ENCODE peak calls at places on chromosomes 5 and 9, in five cellular contexts. One of them, this sample, is unnamed.
A peak's percentile ranks its signal among the peaks of the same experiment; 100 is the strongest.

GRCh38 chr5:125372694-125373621 is 626.5 kb upstream of the ZNF608 start:
- DNase-seq in H1: no peak
- DNase-seq in mesenchymal stem cell: peak; percentile 78
- DNase-seq in trophoblast cell: no peak
- DNase-seq in H9: peak; percentile 38
- DNase-seq in this sample: peak; percentile 67

GRCh38 chr5:141003026-141003425 is 36.8 kb downstream of the PCDHAC2 start:
- DNase-seq in H1: no peak
- DNase-seq in mesenchymal stem cell: no peak
- DNase-seq in trophoblast cell: no peak
- DNase-seq in H9: no peak
- DNase-seq in this sample: no peak

GRCh38 chr5:94241288-94241651 is 377.1 kb downstream of the KIAA0825 start:
- DNase-seq in H1: no peak
- DNase-seq in mesenchymal stem cell: no peak
- DNase-seq in trophoblast cell: no peak
- DNase-seq in H9: no peak
- DNase-seq in this sample: no peak

GRCh38 chr5:147461915-147462314 is 48.0 kb downstream of the DPYSL3 start:
- DNase-seq in H1: no peak
- DNase-seq in mesenchymal stem cell: peak; percentile 22
- DNase-seq in trophoblast cell: peak; percentile 56
- DNase-seq in H9: no peak
- DNase-seq in this sample: no peak

GRCh38 chr9:134175291-134175807 is 11.0 kb upstream of the RNU6ATAC start:
- DNase-seq in H1: peak; percentile 77
- DNase-seq in mesenchymal stem cell: no peak
- DNase-seq in trophoblast cell: no peak
- DNase-seq in H9: peak; percentile 91
- DNase-seq in this sample: no peak

GRCh38 chr5:177553671-177554429 is 513 bp downstream of the FAM193B start:
- DNase-seq in H1: peak; percentile 63
- DNase-seq in mesenchymal stem cell: peak; percentile 30
- DNase-seq in trophoblast cell: no peak
- DNase-seq in H9: peak; percentile 41
- DNase-seq in this sample: no peak

GRCh38 chr5:82396396-82396795 is 118.2 kb upstream of the RPS23 start:
- DNase-seq in H1: no peak
- DNase-seq in mesenchymal stem cell: no peak
- DNase-seq in trophoblast cell: no peak
- DNase-seq in H9: no peak
- DNase-seq in this sample: no peak

GRCh38 chr5:161765611-161766010 is 80.1 kb downstream of the GABRA6 start:
- DNase-seq in H1: no peak
- DNase-seq in mesenchymal stem cell: no peak
- DNase-seq in trophoblast cell: no peak
- DNase-seq in H9: no peak
- DNase-seq in this sample: no peak

GRCh38 chr9:33750839-33751339 is 44.5 kb upstream of the PRSS3 start:
- DNase-seq in H1: no peak
- DNase-seq in mesenchymal stem cell: no peak
- DNase-seq in trophoblast cell: no peak
- DNase-seq in H9: no peak
- DNase-seq in this sample: no peak

GRCh38 chr9:72524820-72525539 is 3.6 kb downstream of the TMC1 start:
- DNase-seq in H1: no peak
- DNase-seq in mesenchymal stem cell: peak; percentile 99
- DNase-seq in trophoblast cell: peak; percentile 96
- DNase-seq in H9: peak; percentile 70
- DNase-seq in this sample: peak; percentile 29

GRCh38 chr5:35816881-35817521 is 39.7 kb upstream of the IL7R start:
- DNase-seq in H1: no peak
- DNase-seq in mesenchymal stem cell: no peak
- DNase-seq in trophoblast cell: peak; percentile 81
- DNase-seq in H9: no peak
- DNase-seq in this sample: no peak

GRCh38 chr9:90420211-90420610 is 222.4 kb downstream of the DIRAS2 start:
- DNase-seq in H1: no peak
- DNase-seq in mesenchymal stem cell: no peak
- DNase-seq in trophoblast cell: no peak
- DNase-seq in H9: no peak
- DNase-seq in this sample: no peak

GRCh38 chr9:83005963-83006362 is 57.0 kb downstream of the RASEF start:
- DNase-seq in H1: no peak
- DNase-seq in mesenchymal stem cell: no peak
- DNase-seq in trophoblast cell: no peak
- DNase-seq in H9: no peak
- DNase-seq in this sample: no peak

GRCh38 chr9:134053941-134054761 is 13.7 kb downstream of the BRD3 start:
- DNase-seq in H1: no peak
- DNase-seq in mesenchymal stem cell: no peak
- DNase-seq in trophoblast cell: no peak
- DNase-seq in H9: no peak
- DNase-seq in this sample: no peak

GRCh38 chr9:19371942-19372341 is 8.1 kb downstream of the RPS6 start:
- DNase-seq in H1: no peak
- DNase-seq in mesenchymal stem cell: no peak
- DNase-seq in trophoblast cell: no peak
- DNase-seq in H9: no peak
- DNase-seq in this sample: no peak

GRCh38 chr5:168006473-168007130 is 284.8 kb upstream of the WWC1 start:
- DNase-seq in H1: no peak
- DNase-seq in mesenchymal stem cell: no peak
- DNase-seq in trophoblast cell: no peak
- DNase-seq in H9: no peak
- DNase-seq in this sample: no peak

GRCh38 chr5:180101451-180102105 is 30.0 kb upstream of the RNF130 start:
- DNase-seq in H1: no peak
- DNase-seq in mesenchymal stem cell: no peak
- DNase-seq in trophoblast cell: no peak
- DNase-seq in H9: no peak
- DNase-seq in this sample: no peak

GRCh38 chr9:29928072-29928471 is 2354.8 kb upstream of the C9orf72 start:
- DNase-seq in H1: no peak
- DNase-seq in mesenchymal stem cell: no peak
- DNase-seq in trophoblast cell: no peak
- DNase-seq in H9: no peak
- DNase-seq in this sample: no peak

GRCh38 chr9:132637351-132637750 is 32.4 kb downstream of the DDX31 start:
- DNase-seq in H1: no peak
- DNase-seq in mesenchymal stem cell: no peak
- DNase-seq in trophoblast cell: no peak
- DNase-seq in H9: no peak
- DNase-seq in this sample: no peak

GRCh38 chr5:14775857-14776256 is 95.7 kb downstream of the ANKH start:
- DNase-seq in H1: no peak
- DNase-seq in mesenchymal stem cell: no peak
- DNase-seq in trophoblast cell: no peak
- DNase-seq in H9: no peak
- DNase-seq in this sample: no peak

GRCh38 chr9:93996863-93997262 is 41.7 kb upstream of the BARX1 start:
- DNase-seq in H1: no peak
- DNase-seq in mesenchymal stem cell: no peak
- DNase-seq in trophoblast cell: no peak
- DNase-seq in H9: no peak
- DNase-seq in this sample: no peak

GRCh38 chr5:176663566-176663965 is 16.3 kb downstream of the TSPAN17 start:
- DNase-seq in H1: no peak
- DNase-seq in mesenchymal stem cell: no peak
- DNase-seq in trophoblast cell: no peak
- DNase-seq in H9: no peak
- DNase-seq in this sample: no peak

GRCh38 chr5:112083623-112084022 is 326.6 kb upstream of the NREP start:
- DNase-seq in H1: no peak
- DNase-seq in mesenchymal stem cell: no peak
- DNase-seq in trophoblast cell: no peak
- DNase-seq in H9: no peak
- DNase-seq in this sample: no peak

GRCh38 chr9:35755071-35755470 is 995 bp upstream of the MSMP start:
- DNase-seq in H1: no peak
- DNase-seq in mesenchymal stem cell: no peak
- DNase-seq in trophoblast cell: no peak
- DNase-seq in H9: no peak
- DNase-seq in this sample: no peak

GRCh38 chr5:66814146-66814991 is 218.2 kb downstream of the MAST4 start:
- DNase-seq in H1: no peak
- DNase-seq in mesenchymal stem cell: peak; percentile 47
- DNase-seq in trophoblast cell: peak; percentile 43
- DNase-seq in H9: no peak
- DNase-seq in this sample: peak; percentile 31

GRCh38 chr5:84381501-84382362 is 2.9 kb downstream of the EDIL3 start:
- DNase-seq in H1: no peak
- DNase-seq in mesenchymal stem cell: peak; percentile 62
- DNase-seq in trophoblast cell: no peak
- DNase-seq in H9: no peak
- DNase-seq in this sample: no peak

GRCh38 chr9:738209-738915 is 103.1 kb upstream of the DMRT1 start:
- DNase-seq in H1: no peak
- DNase-seq in mesenchymal stem cell: peak; percentile 97
- DNase-seq in trophoblast cell: peak; percentile 69
- DNase-seq in H9: no peak
- DNase-seq in this sample: no peak

GRCh38 chr5:55176176-55176818 is 3.3 kb upstream of the CDC20B start:
- DNase-seq in H1: peak; percentile 88
- DNase-seq in mesenchymal stem cell: peak; percentile 41
- DNase-seq in trophoblast cell: peak; percentile 63
- DNase-seq in H9: peak; percentile 87
- DNase-seq in this sample: peak; percentile 68

GRCh38 chr9:2307480-2307879 is 292.3 kb downstream of the SMARCA2 start:
- DNase-seq in H1: peak; percentile 11
- DNase-seq in mesenchymal stem cell: peak; percentile 50
- DNase-seq in trophoblast cell: no peak
- DNase-seq in H9: no peak
- DNase-seq in this sample: no peak

GRCh38 chr9:89483592-89484474 is 14.1 kb downstream of the SEMA4D start:
- DNase-seq in H1: no peak
- DNase-seq in mesenchymal stem cell: no peak
- DNase-seq in trophoblast cell: no peak
- DNase-seq in H9: peak; percentile 23
- DNase-seq in this sample: no peak

GRCh38 chr5:88000877-88001276 is 267.8 kb downstream of the TMEM161B start:
- DNase-seq in H1: no peak
- DNase-seq in mesenchymal stem cell: no peak
- DNase-seq in trophoblast cell: no peak
- DNase-seq in H9: no peak
- DNase-seq in this sample: no peak

GRCh38 chr5:173240091-173241050 is 5.4 kb upstream of the NKX2-5 start:
- DNase-seq in H1: no peak
- DNase-seq in mesenchymal stem cell: peak; percentile 89
- DNase-seq in trophoblast cell: no peak
- DNase-seq in H9: peak; percentile 47
- DNase-seq in this sample: no peak
- H2BK12ac ChIP-seq in H1: peak overlapping the region; percentile 52
- H2BK12ac ChIP-seq in mesenchymal stem cell: peak overlapping the region; percentile 9
- H2BK12ac ChIP-seq in trophoblast cell: no peak overlapping the region
- H2BK12ac ChIP-seq in H9: no peak overlapping the region
- H2BK12ac ChIP-seq in this sample: no peak overlapping the region

DNA sequence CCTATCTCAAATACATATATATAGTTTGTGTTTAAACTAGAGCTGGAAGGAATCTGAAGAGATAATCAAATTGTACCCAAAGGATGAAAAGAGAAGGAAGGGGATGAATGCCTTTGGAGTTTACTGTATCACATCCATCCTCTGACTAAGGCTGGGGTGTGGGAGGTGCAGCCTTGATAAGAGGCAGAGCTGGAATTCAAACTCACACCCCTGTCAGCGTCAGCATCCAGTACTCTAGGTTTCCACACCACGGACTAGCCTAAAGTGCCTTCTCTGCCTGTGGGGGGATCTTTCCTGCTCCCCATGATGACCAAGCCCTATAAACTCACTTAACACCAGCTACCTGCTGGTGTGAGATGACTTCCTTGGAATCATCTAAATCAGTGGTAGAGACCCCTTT is 48.1 kb downstream of the EPB41L4B start:
- DNase-seq in H1: no peak
- DNase-seq in mesenchymal stem cell: no peak
- DNase-seq in trophoblast cell: no peak
- DNase-seq in H9: no peak
- DNase-seq in this sample: no peak
- H2BK12ac ChIP-seq in H1: no peak overlapping the region
- H2BK12ac ChIP-seq in mesenchymal stem cell: no peak overlapping the region
- H2BK12ac ChIP-seq in trophoblast cell: no peak overlapping the region
- H2BK12ac ChIP-seq in H9: no peak overlapping the region
- H2BK12ac ChIP-seq in this sample: no peak overlapping the region

DNA sequence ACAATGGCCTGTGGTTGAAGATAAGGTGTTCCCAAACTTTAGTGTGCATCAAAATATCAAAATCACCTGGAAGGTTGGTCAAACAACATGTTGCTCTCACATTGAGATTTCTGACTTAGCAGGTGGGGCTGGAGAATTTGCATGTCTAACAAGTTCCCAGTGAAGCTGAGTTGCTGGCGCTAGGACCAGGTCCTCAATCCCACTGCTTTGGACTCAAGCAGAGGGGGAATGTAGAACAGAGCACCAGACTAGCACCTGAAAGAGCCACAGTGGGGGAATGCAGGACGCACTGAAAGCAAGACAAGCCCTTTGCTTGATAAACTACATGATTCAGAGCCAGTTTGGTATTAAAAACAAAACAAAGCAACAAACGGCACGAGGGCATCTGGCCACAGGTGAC is 458.1 kb downstream of the MTRR start:
- DNase-seq in H1: no peak
- DNase-seq in mesenchymal stem cell: no peak
- DNase-seq in trophoblast cell: no peak
- DNase-seq in H9: no peak
- DNase-seq in this sample: no peak
- H2BK12ac ChIP-seq in H1: no peak overlapping the region
- H2BK12ac ChIP-seq in mesenchymal stem cell: no peak overlapping the region
- H2BK12ac ChIP-seq in trophoblast cell: no peak overlapping the region
- H2BK12ac ChIP-seq in H9: no peak overlapping the region
- H2BK12ac ChIP-seq in this sample: no peak overlapping the region

GRCh38 chr5:59246470-59247250 is 646.9 kb downstream of the PDE4D start:
- DNase-seq in H1: no peak
- DNase-seq in mesenchymal stem cell: no peak
- DNase-seq in trophoblast cell: no peak
- DNase-seq in H9: no peak
- DNase-seq in this sample: no peak
- H2BK12ac ChIP-seq in H1: no peak overlapping the region
- H2BK12ac ChIP-seq in mesenchymal stem cell: no peak overlapping the region
- H2BK12ac ChIP-seq in trophoblast cell: no peak overlapping the region
- H2BK12ac ChIP-seq in H9: no peak overlapping the region
- H2BK12ac ChIP-seq in this sample: no peak overlapping the region

This sample was measured in neuronal stem cell.